ENCODE peak calls at places on chromosomes 1 and 21, in five cellular contexts. A, I, O, K and X are unnamed samples.

GRCh38 chr1:4802024-4802423 is 147.6 kb downstream of the AJAP1 start:
- DNase-seq in A (no peak), I (no peak), O (no peak), K (no peak), X (no peak)

GRCh38 chr21:41370840-41371697 is 9.2 kb downstream of the MX2 start:
- DNase-seq in A (peak; percentile 68), I (no peak), O (no peak), K (no peak), X (peak; percentile 35)

GRCh38 chr1:232486454-232487202 is 143.3 kb downstream of the SIPA1L2 start:
- DNase-seq in A (no peak), I (no peak), O (no peak), K (no peak), X (no peak)

GRCh38 chr1:203093754-203094410 is 8.1 kb upstream of the MYOG start:
- DNase-seq in A (peak; percentile 6), I (no peak), O (no peak), K (no peak), X (no peak)

GRCh38 chr1:112833806-112834205 is 118.7 kb upstream of the PPM1J start:
- DNase-seq in A (no peak), I (no peak), O (no peak), K (no peak), X (no peak)

GRCh38 chr1:156420209-156421061 is 51.4 kb downstream of the RHBG start:
- DNase-seq in A (no peak), I (no peak), O (peak; percentile 64), K (no peak), X (no peak)

GRCh38 chr1:10319750-10320149 is 79.1 kb upstream of the PGD start:
- DNase-seq in A (no peak), I (no peak), O (no peak), K (no peak), X (no peak)

GRCh38 chr1:151613275-151613867 is 1.5 kb downstream of the SNX27 start:
- DNase-seq in A (no peak), I (no peak), O (no peak), K (no peak), X (no peak)

GRCh38 chr21:17003221-17003620 is 509.6 kb upstream of the CXADR start:
- DNase-seq in A (peak; percentile 63), I (no peak), O (no peak), K (no peak), X (no peak)

GRCh38 chr1:72271555-72272096 is 10.7 kb downstream of the NEGR1 start:
- DNase-seq in A (no peak), I (no peak), O (no peak), K (no peak), X (no peak)

GRCh38 chr1:228986093-228986904 is 251.0 kb downstream of the RHOU start:
- DNase-seq in A (peak; percentile 10), I (no peak), O (no peak), K (peak; percentile 41), X (no peak)